ENCODE peak calls at places on chromosomes 1 and 21, in eight cellular contexts. K, X, Y, C, R, M, V and L are unnamed samples.

GRCh38 chr1:48777219-48777895 is 666 bp upstream of the BEND5 start:
- DNase-seq in M (no peak), K (no peak), X (no peak), C (peak), V (no peak), R (no peak), Y (no peak), L (no peak)

GRCh38 chr21:45130324-45130774 is 56.0 kb downstream of the ADARB1 start:
- DNase-seq in C (no peak), K (no peak), X (no peak), M (no peak), V (no peak), Y (no peak), R (peak), L (no peak)

GRCh38 chr1:186404454-186405051 is 28.9 kb downstream of the ODR4 start:
- DNase-seq in Y (no peak), R (peak), M (no peak), V (no peak), K (peak), X (no peak), C (no peak), L (peak)

GRCh38 chr1:158355773-158356172 is 2.1 kb downstream of the CD1E start:
- DNase-seq in V (no peak), R (no peak), X (no peak), K (no peak), M (no peak), Y (no peak), C (no peak), L (no peak)

GRCh38 chr1:113929750-113930498 is 800 bp downstream of the HIPK1 start:
- DNase-seq in V (peak), C (peak), Y (peak), R (no peak), K (no peak), M (peak), X (peak), L (no peak)

GRCh38 chr1:102578806-102579205 is 529.5 kb downstream of the COL11A1 start:
- DNase-seq in X (no peak), K (no peak), V (no peak), R (no peak), M (no peak), Y (no peak), C (no peak), L (no peak)

GRCh38 chr1:19477284-19478240 is 7.8 kb downstream of the CAPZB start:
- DNase-seq in C (no peak), X (peak), R (no peak), V (no peak), K (no peak), Y (no peak), M (no peak), L (no peak)

GRCh38 chr1:182189535-182190066 is 128.1 kb upstream of the ZNF648 start:
- DNase-seq in X (no peak), C (no peak), V (no peak), M (no peak), R (no peak), K (no peak), Y (no peak), L (peak)

GRCh38 chr1:205693421-205693991 is 13.2 kb upstream of the SLC45A3 start:
- DNase-seq in M (no peak), K (no peak), R (no peak), V (no peak), Y (no peak), X (no peak), C (no peak), L (no peak)

GRCh38 chr1:225677350-225678124 is 24.6 kb upstream of the ENAH start:
- DNase-seq in X (no peak), V (no peak), K (no peak), Y (no peak), R (no peak), C (peak), M (no peak), L (no peak)